ENCODE peak calls at places on chromosomes 3 and 15, in ten cellular contexts. W is pancreas; T is left lung; R is naive thymus-derived CD8-positive, alpha-beta T cell; J is IMR-90; P is psoas muscle; B is esophagus mucosa; M is body of pancreas; G is activated T-cell treated with anti-CD3 and anti-CD28 coated beads, Interleukin-2, amount 50 U/mL, for 72 hours; Q is activated B cell treated with CpG ODN at 0.5 μM for 24 hours. U is an unnamed sample.

GRCh38 chr3:49378249-49378899 is 20.2 kb upstream of the GPX1 start:
- ATAC-seq in W (peak), T (peak), R (no peak), J (peak), P (peak), B (no peak), M (no peak), G (no peak), Q (no peak), U (peak)

GRCh38 chr15:44719293-44719999 is 8.1 kb downstream of the B2M start:
- ATAC-seq in W (peak), T (peak), R (peak), J (peak), P (peak), B (peak), M (peak), G (peak), Q (peak), U (no peak)

GRCh38 chr3:49868951-49869454 is 703 bp downstream of the CAMKV start:
- ATAC-seq in W (no peak), T (no peak), R (peak), J (no peak), P (no peak), B (no peak), M (no peak), G (no peak), Q (no peak), U (no peak)

GRCh38 chr3:45881031-45882022 is 5.0 kb upstream of the CCR9 start:
- ATAC-seq in W (no peak), T (peak), R (peak), J (no peak), P (no peak), B (no peak), M (no peak), G (peak), Q (no peak), U (no peak)

GRCh38 chr3:156723182-156723619 is 48.8 kb downstream of the TIPARP start:
- ATAC-seq in W (no peak), T (no peak), R (no peak), J (peak), P (no peak), B (no peak), M (no peak), G (peak), Q (no peak), U (no peak)

GRCh38 chr15:42035362-42035761 is 14.5 kb upstream of the PLA2G4E start:
- ATAC-seq in W (peak), T (peak), R (no peak), J (no peak), P (no peak), B (peak), M (no peak), G (peak), Q (peak), U (no peak)

GRCh38 chr15:78651930-78652655 is 11.1 kb upstream of the CHRNB4 start:
- ATAC-seq in W (no peak), T (no peak), R (no peak), J (no peak), P (no peak), B (no peak), M (no peak), G (no peak), Q (no peak), U (no peak)

GRCh38 chr3:48581621-48582481 is 13.3 kb downstream of the COL7A1 start:
- ATAC-seq in W (no peak), T (no peak), R (no peak), J (no peak), P (no peak), B (no peak), M (no peak), G (no peak), Q (no peak), U (no peak)

GRCh38 chr3:37271636-37272035 is 97.3 kb upstream of the LRRFIP2 start:
- ATAC-seq in W (no peak), T (no peak), R (no peak), J (no peak), P (no peak), B (no peak), M (no peak), G (no peak), Q (no peak), U (no peak)

U was measured in gastroesophageal sphincter.